ENCODE peak calls at places on chromosome 7, in six cellular contexts. One of them, this sample, is unnamed.
A peak's percentile ranks its signal among the peaks of the same experiment; 100 is the strongest.

GRCh38 chr7:135445690-135446089 is 64.2 kb downstream of the CNOT4 start:
- DNase-seq in EL: no peak
- DNase-seq in GM20000: no peak
- DNase-seq in activated T-helper 9 cell treated with anti-CD3 and anti-CD28 coated beads, Interleukin-2, amount 50 U/mL, for 16 hours: no peak
- DNase-seq in epithelial cell of proximal tubule: no peak
- DNase-seq in retina: no peak
- DNase-seq in this sample: no peak

GRCh38 chr7:123352957-123353356 is 153.2 kb upstream of the SLC13A1 start:
- DNase-seq in EL: no peak
- DNase-seq in GM20000: no peak
- DNase-seq in activated T-helper 9 cell treated with anti-CD3 and anti-CD28 coated beads, Interleukin-2, amount 50 U/mL, for 16 hours: no peak
- DNase-seq in epithelial cell of proximal tubule: no peak
- DNase-seq in retina: no peak
- DNase-seq in this sample: no peak

GRCh38 chr7:25858562-25859411 is 293.2 kb upstream of the NFE2L3 start:
- DNase-seq in EL: no peak
- DNase-seq in GM20000: no peak
- DNase-seq in activated T-helper 9 cell treated with anti-CD3 and anti-CD28 coated beads, Interleukin-2, amount 50 U/mL, for 16 hours: no peak
- DNase-seq in epithelial cell of proximal tubule: no peak
- DNase-seq in retina: peak; percentile 68
- DNase-seq in this sample: no peak

GRCh38 chr7:101906291-101907260 is 89.2 kb downstream of the CUX1 start:
- DNase-seq in EL: no peak
- DNase-seq in GM20000: no peak
- DNase-seq in activated T-helper 9 cell treated with anti-CD3 and anti-CD28 coated beads, Interleukin-2, amount 50 U/mL, for 16 hours: no peak
- DNase-seq in epithelial cell of proximal tubule: no peak
- DNase-seq in retina: no peak
- DNase-seq in this sample: no peak

GRCh38 chr7:44867073-44867990 is 18.0 kb downstream of the PURB start:
- DNase-seq in EL: peak; percentile 91
- DNase-seq in GM20000: no peak
- DNase-seq in activated T-helper 9 cell treated with anti-CD3 and anti-CD28 coated beads, Interleukin-2, amount 50 U/mL, for 16 hours: no peak
- DNase-seq in epithelial cell of proximal tubule: peak; percentile 78
- DNase-seq in retina: no peak
- DNase-seq in this sample: no peak

GRCh38 chr7:99923200-99923599 is 3.9 kb upstream of the TRIM4 start:
- DNase-seq in EL: no peak
- DNase-seq in GM20000: no peak
- DNase-seq in activated T-helper 9 cell treated with anti-CD3 and anti-CD28 coated beads, Interleukin-2, amount 50 U/mL, for 16 hours: no peak
- DNase-seq in epithelial cell of proximal tubule: no peak
- DNase-seq in retina: no peak
- DNase-seq in this sample: no peak

GRCh38 chr7:69818647-69819161 is 220.4 kb downstream of the AUTS2 start:
- DNase-seq in EL: no peak
- DNase-seq in GM20000: no peak
- DNase-seq in activated T-helper 9 cell treated with anti-CD3 and anti-CD28 coated beads, Interleukin-2, amount 50 U/mL, for 16 hours: no peak
- DNase-seq in epithelial cell of proximal tubule: no peak
- DNase-seq in retina: no peak
- DNase-seq in this sample: no peak

GRCh38 chr7:74709880-74710671 is 52.6 kb downstream of the GTF2I start:
- DNase-seq in EL: no peak
- DNase-seq in GM20000: no peak
- DNase-seq in activated T-helper 9 cell treated with anti-CD3 and anti-CD28 coated beads, Interleukin-2, amount 50 U/mL, for 16 hours: no peak
- DNase-seq in epithelial cell of proximal tubule: no peak
- DNase-seq in retina: no peak
- DNase-seq in this sample: no peak

GRCh38 chr7:27519801-27520200 is 142.9 kb downstream of the HIBADH start:
- DNase-seq in EL: no peak
- DNase-seq in GM20000: no peak
- DNase-seq in activated T-helper 9 cell treated with anti-CD3 and anti-CD28 coated beads, Interleukin-2, amount 50 U/mL, for 16 hours: no peak
- DNase-seq in epithelial cell of proximal tubule: no peak
- DNase-seq in retina: peak; percentile 66
- DNase-seq in this sample: no peak

GRCh38 chr7:130377178-130377577 is 3.1 kb upstream of the CPA1 start:
- DNase-seq in EL: no peak
- DNase-seq in GM20000: no peak
- DNase-seq in activated T-helper 9 cell treated with anti-CD3 and anti-CD28 coated beads, Interleukin-2, amount 50 U/mL, for 16 hours: no peak
- DNase-seq in epithelial cell of proximal tubule: no peak
- DNase-seq in retina: no peak
- DNase-seq in this sample: no peak

GRCh38 chr7:20198295-20198694 is 18.9 kb downstream of the MACC1 start:
- DNase-seq in EL: no peak
- DNase-seq in GM20000: no peak
- DNase-seq in activated T-helper 9 cell treated with anti-CD3 and anti-CD28 coated beads, Interleukin-2, amount 50 U/mL, for 16 hours: no peak
- DNase-seq in epithelial cell of proximal tubule: no peak
- DNase-seq in retina: no peak
- DNase-seq in this sample: no peak

GRCh38 chr7:7653140-7653539 is 12.6 kb downstream of the UMAD1 start:
- DNase-seq in EL: no peak
- DNase-seq in GM20000: no peak
- DNase-seq in activated T-helper 9 cell treated with anti-CD3 and anti-CD28 coated beads, Interleukin-2, amount 50 U/mL, for 16 hours: no peak
- DNase-seq in epithelial cell of proximal tubule: no peak
- DNase-seq in retina: no peak
- DNase-seq in this sample: no peak

GRCh38 chr7:101598981-101599681 is 30.0 kb downstream of the MYL10 start:
- DNase-seq in EL: peak; percentile 22
- DNase-seq in GM20000: no peak
- DNase-seq in activated T-helper 9 cell treated with anti-CD3 and anti-CD28 coated beads, Interleukin-2, amount 50 U/mL, for 16 hours: no peak
- DNase-seq in epithelial cell of proximal tubule: no peak
- DNase-seq in retina: peak; percentile 39
- DNase-seq in this sample: no peak

This sample was measured in heart left ventricle.